ENCODE peak calls at places on chromosomes 7 and 10, in five cellular contexts. D is pancreas, T is MM.1S, W is tibial artery, X is dorsolateral prefrontal cortex. Q is an unnamed sample.

GRCh38 chr7:103856929-103857328 is 132.5 kb downstream of the RELN start:
- DNase-seq in D (no peak), T (no peak), W (no peak), X (no peak), Q (no peak)

GRCh38 chr7:68679456-68680234 is 918.6 kb upstream of the AUTS2 start:
- DNase-seq in D (no peak), T (no peak), W (no peak), X (no peak), Q (no peak)

GRCh38 chr7:98283127-98283886 is 1.8 kb downstream of the BRI3 start:
- DNase-seq in D (no peak), T (no peak), W (peak; percentile 71), X (no peak), Q (no peak)

GRCh38 chr7:138500892-138501291 is 40.8 kb downstream of the TRIM24 start:
- DNase-seq in D (no peak), T (no peak), W (no peak), X (no peak), Q (no peak)

GRCh38 chr7:156827587-156828203 is 65.3 kb downstream of the LMBR1 start:
- DNase-seq in D (no peak), T (peak; percentile 22), W (no peak), X (no peak), Q (no peak)

GRCh38 chr10:23280420-23281043 is 64.1 kb downstream of the C10orf67 start:
- DNase-seq in D (no peak), T (no peak), W (no peak), X (no peak), Q (no peak)

GRCh38 chr10:107548301-107548700 is 383.8 kb upstream of the SORCS1 start:
- DNase-seq in D (no peak), T (no peak), W (no peak), X (peak; percentile 37), Q (no peak)

GRCh38 chr10:97532935-97533671 is 34.4 kb downstream of the UBTD1 start:
- DNase-seq in D (no peak), T (peak; percentile 24), W (no peak), X (no peak), Q (no peak)

GRCh38 chr7:147861058-147861716 is 729.4 kb upstream of the C7orf33 start:
- DNase-seq in D (no peak), T (no peak), W (no peak), X (no peak), Q (no peak)

GRCh38 chr10:67520924-67521520 is 175.0 kb downstream of the CTNNA3 start:
- DNase-seq in D (no peak), T (peak; percentile 70), W (no peak), X (no peak), Q (peak; percentile 24)

GRCh38 chr10:63886281-63887025 is 365.3 kb downstream of the REEP3 start:
- DNase-seq in D (no peak), T (no peak), W (no peak), X (no peak), Q (no peak)

GRCh38 chr10:13302821-13303555 is 3.1 kb upstream of the PHYH start:
- DNase-seq in D (no peak), T (no peak), W (no peak), X (no peak), Q (no peak)
- H3K4me3 ChIP-seq in D (peak overlapping the region; percentile 57), T (peak overlapping the region; percentile 72), W (peak overlapping the region; percentile 66), X (peak overlapping the region; percentile 64), Q (peak overlapping the region; percentile 44)

GRCh38 chr7:34677491-34677890 is 19.5 kb downstream of the NPSR1 start:
- DNase-seq in D (no peak), T (no peak), W (no peak), X (no peak), Q (no peak)

GRCh38 chr7:34673066-34673465 is 15.0 kb downstream of the NPSR1 start:
- DNase-seq in D (no peak), T (no peak), W (no peak), X (no peak), Q (no peak)

GRCh38 chr7:34672430-34672829 is 14.4 kb downstream of the NPSR1 start:
- DNase-seq in D (no peak), T (no peak), W (no peak), X (no peak), Q (no peak)

DNA sequence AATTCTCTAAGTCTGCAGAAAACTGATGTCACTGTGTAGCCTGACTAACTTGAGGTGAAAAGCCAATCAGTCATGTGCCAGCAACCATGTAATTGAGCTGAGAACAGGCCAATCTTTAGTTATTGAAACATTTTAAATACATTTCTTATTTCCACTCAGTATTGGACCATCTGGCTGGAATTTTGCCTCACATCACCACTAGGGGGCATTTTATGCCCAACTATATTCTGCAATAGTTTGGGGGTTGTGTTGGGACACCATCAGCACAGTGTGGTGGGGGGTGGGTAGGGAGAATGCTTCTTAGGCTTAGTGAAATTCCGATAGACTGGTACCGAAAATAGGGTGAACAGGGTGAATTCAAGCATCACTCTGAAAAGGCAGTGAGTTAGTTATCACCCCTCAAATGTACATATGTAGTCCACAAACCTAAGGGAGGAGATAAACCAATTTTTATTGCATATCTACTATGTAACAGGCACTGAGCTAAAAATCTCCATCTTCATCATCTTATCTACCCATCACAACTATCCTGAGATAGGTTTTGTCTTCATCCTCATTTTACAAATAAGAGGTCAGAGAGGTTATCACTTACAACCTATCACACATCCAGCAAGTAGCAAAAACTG is 17.8 kb downstream of the NPSR1 start:
- DNase-seq in D (no peak), T (peak; percentile 56), W (no peak), X (no peak), Q (no peak)
- TF ChIP-seq CTCF in D (peak; percentile 21), T (peak; percentile 87), W (no peak), X (peak; percentile 65), Q (no peak)

GRCh38 chr7:128172963-128173362 is 68.1 kb upstream of the LEP start:
- DNase-seq in D (no peak), T (peak; percentile 26), W (no peak), X (no peak), Q (no peak)
- H3K27me3 ChIP-seq in D (peaks cover 1% of the 10 kb centered on the region), T (peaks cover 29% of the 10 kb centered on the region), W (no peaks in the 10 kb centered on the region), X (peaks cover 4% of the 10 kb centered on the region), Q (no peaks in the 10 kb centered on the region)

DNA sequence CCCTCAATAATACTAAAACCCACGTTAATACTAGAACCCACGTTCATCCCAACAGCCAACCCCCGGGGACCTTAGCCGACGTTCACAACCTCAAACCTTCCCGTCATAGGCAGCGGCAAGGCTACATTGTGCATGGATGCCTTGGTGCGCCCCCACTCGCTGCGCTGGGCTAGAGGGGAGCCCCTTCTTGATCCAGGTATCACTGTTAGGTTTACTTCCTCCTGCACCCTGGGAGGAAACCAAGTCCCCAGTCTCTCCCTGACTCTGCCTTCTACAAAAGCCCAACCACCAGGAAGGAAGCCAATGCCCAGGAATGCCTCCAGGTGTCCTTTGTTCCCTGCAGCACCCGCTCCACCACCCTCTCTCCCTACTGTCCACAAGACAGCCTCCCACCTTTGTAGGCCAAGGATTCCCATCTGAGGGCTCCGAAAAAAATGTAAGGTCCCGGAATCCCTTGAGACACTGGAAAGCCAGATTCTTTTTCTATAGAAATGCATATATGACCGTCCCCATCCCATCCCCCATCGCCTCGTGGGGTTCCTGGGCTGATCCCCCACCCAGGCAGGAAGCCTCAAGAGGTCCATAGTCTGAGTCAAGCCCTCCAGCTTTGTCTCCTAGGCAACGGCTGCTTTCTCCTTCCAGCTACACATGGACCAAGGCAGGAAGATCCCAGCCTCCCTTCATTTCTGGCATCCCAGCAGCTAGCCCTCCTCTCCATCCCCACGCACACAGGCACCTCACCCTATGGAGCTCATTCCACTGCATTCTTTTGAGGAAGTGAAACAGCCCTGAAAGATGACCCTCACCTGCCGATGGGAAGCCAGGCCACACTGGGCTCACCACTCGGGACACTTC is 25.2 kb downstream of the CTBP2 start:
- DNase-seq in D (peak; percentile 60), T (no peak), W (no peak), X (no peak), Q (peak; percentile 25)
- H3K4me3 ChIP-seq in D (no peak overlapping the region), T (no peak overlapping the region), W (no peak overlapping the region), X (no peak overlapping the region), Q (no peak overlapping the region)

DNA sequence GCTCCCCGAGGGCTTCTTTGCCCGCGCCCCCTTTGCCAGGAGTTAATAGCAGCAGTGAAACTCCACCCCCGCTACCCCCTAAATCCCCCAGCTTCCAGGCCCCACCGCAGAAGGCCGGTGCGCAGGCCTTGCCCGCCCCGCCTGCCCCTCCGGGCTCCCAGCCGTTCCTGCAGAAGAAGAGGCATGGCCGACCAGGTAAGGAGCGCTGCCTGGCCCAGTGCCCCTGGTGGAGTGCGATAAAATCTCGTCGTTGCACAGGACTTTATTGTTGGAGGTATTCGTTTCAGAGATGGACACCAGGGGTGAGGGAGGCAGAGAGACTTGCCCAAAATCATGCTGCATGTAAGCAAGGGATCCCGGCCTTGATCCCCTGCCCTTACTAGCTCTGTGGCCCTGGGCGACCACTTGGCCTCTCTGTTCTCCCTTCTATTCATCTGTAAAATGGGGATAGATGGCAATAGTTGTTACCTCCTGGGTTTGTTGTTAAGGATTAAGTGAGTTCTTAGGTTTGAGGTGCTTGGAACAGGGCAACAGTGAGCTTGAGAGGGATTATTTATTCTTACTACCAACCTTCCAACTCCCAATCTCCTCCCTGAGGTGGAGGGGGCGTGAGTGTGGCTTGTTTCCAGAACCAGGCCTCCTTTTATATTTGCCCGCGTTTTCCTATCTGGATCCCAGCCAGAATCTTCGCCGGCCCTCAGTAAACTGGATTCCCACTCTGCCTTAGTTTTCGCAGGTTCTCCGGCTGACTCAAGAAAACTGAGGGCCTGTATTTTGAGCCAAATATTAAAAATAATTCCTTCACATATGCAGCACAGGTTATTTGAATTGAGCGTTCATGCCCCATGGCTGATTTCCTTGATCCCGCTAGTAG is 78.3 kb downstream of the WIPF3 start:
- DNase-seq in D (no peak), T (no peak), W (no peak), X (no peak), Q (no peak)
- TF ChIP-seq CTCF in D (no peak), T (no peak), W (no peak), X (no peak), Q (no peak)

Q was measured in ovary.